ENCODE peak calls at places on chromosomes 2 and 18, in ten cellular contexts. V is IMR-90; Y is tibial nerve; W is sigmoid colon; X is left lung; O is body of pancreas; I is fibroblast of lung; M is GM23248; C is effector memory CD4-positive, alpha-beta T cell; R is pancreas. K is an unnamed sample.
A peak's percentile ranks its signal among the peaks of the same experiment; 100 is the strongest.

GRCh38 chr2:20674974-20675679 is 8.2 kb downstream of the GDF7 start:
- DNase-seq in Y (no peak), M (peak; percentile 90), C (no peak), R (no peak), O (no peak), X (peak; percentile 37), I (peak; percentile 81), W (no peak), V (peak; percentile 87), K (no peak)

GRCh38 chr2:240832816-240833497 is 12.9 kb upstream of the KIF1A start:
- DNase-seq in X (no peak), M (no peak), I (no peak), R (peak; percentile 37), W (peak; percentile 65), O (no peak), V (no peak), C (no peak), Y (no peak), K (no peak)

GRCh38 chr2:168716839-168717238 is 85.6 kb upstream of the NOSTRIN start:
- DNase-seq in V (no peak), X (no peak), O (no peak), Y (no peak), W (no peak), C (no peak), I (no peak), R (no peak), M (no peak), K (no peak)

GRCh38 chr2:64992218-64992617 is 3.0 kb downstream of the SLC1A4 start:
- DNase-seq in W (no peak), I (no peak), X (no peak), M (no peak), Y (no peak), V (no peak), C (no peak), R (no peak), O (no peak), K (no peak)

GRCh38 chr2:205857532-205857931 is 175.2 kb downstream of the NRP2 start:
- DNase-seq in M (no peak), V (no peak), I (no peak), X (no peak), R (no peak), O (no peak), W (no peak), Y (no peak), C (no peak), K (no peak)

GRCh38 chr2:51247252-51247651 is 215.3 kb upstream of the NRXN1 start:
- DNase-seq in W (no peak), R (no peak), M (no peak), I (no peak), O (no peak), V (no peak), C (no peak), X (no peak), Y (no peak), K (no peak)

GRCh38 chr2:216920150-216920846 is 60.4 kb upstream of the TNP1 start:
- DNase-seq in W (no peak), R (no peak), V (no peak), I (no peak), O (no peak), C (no peak), M (no peak), X (no peak), Y (peak; percentile 21), K (no peak)

GRCh38 chr2:17672583-17673317 is 80.9 kb downstream of the SMC6 start:
- DNase-seq in W (no peak), O (no peak), Y (no peak), I (peak; percentile 72), R (no peak), V (peak; percentile 79), M (peak; percentile 83), X (no peak), C (no peak), K (peak; percentile 81)

GRCh38 chr18:37383036-37383788 is 182.4 kb downstream of the CELF4 start:
- DNase-seq in Y (no peak), M (peak; percentile 54), I (no peak), C (no peak), R (no peak), V (no peak), W (no peak), O (no peak), X (peak; percentile 59), K (no peak)

GRCh38 chr18:72375628-72376027 is 168.5 kb downstream of the CBLN2 start:
- DNase-seq in W (no peak), O (no peak), C (no peak), Y (no peak), V (peak; percentile 28), M (no peak), I (peak; percentile 2), X (no peak), R (no peak), K (peak; percentile 54)

GRCh38 chr2:158412206-158412605 is 44.3 kb downstream of the CCDC148 start:
- DNase-seq in O (no peak), W (no peak), Y (no peak), C (no peak), M (peak; percentile 52), V (peak; percentile 76), X (no peak), R (no peak), I (no peak), K (no peak)

GRCh38 chr2:46767706-46768105 is 147.9 kb downstream of the MCFD2 start:
- DNase-seq in X (no peak), Y (no peak), M (no peak), R (no peak), V (no peak), C (no peak), W (no peak), O (no peak), I (no peak), K (no peak)

GRCh38 chr18:48802543-48803428 is 148.0 kb downstream of the SMAD7 start:
- DNase-seq in I (no peak), C (no peak), R (peak; percentile 42), W (peak; percentile 63), X (no peak), M (no peak), V (no peak), Y (no peak), O (peak; percentile 19), K (no peak)

GRCh38 chr2:102437122-102437521 is 14.2 kb downstream of the IL18RAP start:
- DNase-seq in M (peak; percentile 16), O (no peak), R (no peak), X (no peak), V (no peak), W (no peak), I (no peak), Y (no peak), C (no peak), K (no peak)

GRCh38 chr2:102434655-102435381 is 11.9 kb downstream of the IL18RAP start:
- DNase-seq in I (no peak), R (no peak), W (no peak), X (no peak), O (no peak), Y (no peak), V (no peak), M (no peak), C (no peak), K (peak; percentile 39)

GRCh38 chr2:102438124-102438523 is 15.2 kb downstream of the IL18RAP start:
- DNase-seq in V (no peak), I (no peak), X (no peak), Y (no peak), M (no peak), W (no peak), C (no peak), O (no peak), R (no peak), K (no peak)

GRCh38 chr2:102433973-102434654 is 11.2 kb downstream of the IL18RAP start:
- DNase-seq in R (no peak), V (no peak), X (no peak), O (no peak), W (no peak), I (no peak), C (no peak), M (no peak), Y (no peak), K (no peak)

DNA sequence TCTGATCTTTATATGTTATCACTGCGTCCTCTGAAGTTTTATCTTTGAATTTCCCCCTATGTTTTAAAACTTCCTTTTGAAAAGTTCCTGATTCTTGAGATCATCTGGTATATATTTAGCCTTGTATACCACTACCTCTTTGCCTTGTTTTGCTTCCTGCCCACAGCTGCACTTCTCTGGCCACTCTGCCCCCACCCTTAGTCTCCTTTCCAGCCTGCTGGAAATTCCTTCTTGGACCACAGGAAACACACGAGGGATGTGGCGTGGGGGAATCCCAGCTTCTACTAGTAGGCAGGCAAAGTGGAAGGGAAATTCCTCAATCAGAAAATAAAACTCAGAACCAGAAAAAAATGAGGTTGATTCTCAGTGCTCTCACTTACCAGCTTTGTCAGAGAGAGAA is 13.3 kb downstream of the IL18RAP start:
- DNase-seq in X (no peak), I (peak; percentile 20), C (peak; percentile 4), O (no peak), R (no peak), M (no peak), Y (no peak), V (peak; percentile 63), W (no peak), K (no peak)
- H3K27ac ChIP-seq in X (no peak overlapping the region), I (no peak overlapping the region), C (no peak overlapping the region), O (no peak overlapping the region), R (no peak overlapping the region), M (no peak overlapping the region), Y (no peak overlapping the region), V (no peak overlapping the region), W (no peak overlapping the region), K (no peak overlapping the region)

DNA sequence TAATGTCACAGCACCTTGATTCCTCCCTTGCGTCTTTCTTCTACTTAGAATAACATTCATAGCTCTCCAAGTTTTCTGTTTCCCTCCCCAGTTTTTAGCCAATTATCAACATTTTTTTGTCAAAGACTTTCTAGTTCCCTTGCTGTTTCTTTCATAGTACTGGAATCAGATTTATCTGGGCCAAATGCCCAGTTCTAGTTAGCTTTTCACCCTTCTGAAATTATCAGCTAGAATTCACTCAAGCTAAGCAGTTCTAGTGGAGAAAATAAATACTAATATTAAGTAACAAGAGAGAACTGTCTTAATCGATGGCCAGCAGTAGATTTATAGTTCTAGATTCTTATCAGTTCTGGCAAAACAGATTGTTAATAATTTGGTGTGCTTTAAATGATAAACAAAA is 36.2 kb downstream of the EFEMP1 start:
- DNase-seq in V (peak; percentile 55), R (no peak), I (peak; percentile 80), Y (no peak), O (no peak), M (peak; percentile 38), C (no peak), W (no peak), X (no peak), K (no peak)
- H3K4me1 ChIP-seq in V (peaks cover 25% of the 10 kb centered on the region), R (peaks cover 23% of the 10 kb centered on the region), I (peaks cover 29% of the 10 kb centered on the region), Y (no peaks in the 10 kb centered on the region), O (peaks cover 30% of the 10 kb centered on the region), M (peaks cover 98% of the 10 kb centered on the region), C (no peaks in the 10 kb centered on the region), W (peaks cover 7% of the 10 kb centered on the region), X (peaks cover 34% of the 10 kb centered on the region), K (peaks cover 34% of the 10 kb centered on the region)

GRCh38 chr2:43169987-43170732 is 56.2 kb downstream of the ZFP36L2 start:
- DNase-seq in X (peak; percentile 80), M (no peak), C (peak; percentile 47), I (no peak), O (peak; percentile 63), Y (no peak), W (no peak), R (peak; percentile 53), V (no peak), K (no peak)
- H3K27ac ChIP-seq in X (peak overlapping the region; percentile 56), M (no peak overlapping the region), C (peak overlapping the region; percentile 75), I (no peak overlapping the region), O (peak overlapping the region; percentile 82), Y (no peak overlapping the region), W (peak overlapping the region; percentile 25), R (peak overlapping the region; percentile 78), V (no peak overlapping the region), K (no peak overlapping the region)

GRCh38 chr2:126645211-126645618 is 10.7 kb upstream of the GYPC start:
- DNase-seq in V (no peak), R (no peak), X (no peak), I (no peak), O (no peak), M (no peak), W (no peak), C (no peak), Y (peak; percentile 3), K (no peak)
- H3K4me1 ChIP-seq in V (no peaks in the 10 kb centered on the region), R (no peaks in the 10 kb centered on the region), X (peaks cover 4% of the 10 kb centered on the region), I (no peaks in the 10 kb centered on the region), O (no peaks in the 10 kb centered on the region), M (no peaks in the 10 kb centered on the region), W (no peaks in the 10 kb centered on the region), C (no peaks in the 10 kb centered on the region), Y (no peaks in the 10 kb centered on the region), K (no peaks in the 10 kb centered on the region)

K was measured in foreskin keratinocyte.